ENCODE peak calls at places on chromosomes 16 and 17, in eight cellular contexts. One of them, this sample, is unnamed.

GRCh38 chr17:7294614-7295153 is at the start of gene YBX2:
- DNase-seq in PC-3: peak; percentile 49
- DNase-seq in left ventricle myocardium inferior: peak; percentile 64
- DNase-seq in A549: peak; percentile 89
- DNase-seq in tibial nerve: no peak
- DNase-seq in foreskin fibroblast: peak; percentile 65
- DNase-seq in dorsolateral prefrontal cortex: peak; percentile 23
- DNase-seq in AG09309: no peak
- DNase-seq in this sample: peak; percentile 69

GRCh38 chr16:67936876-67937605 is 391 bp upstream of the PSMB10 start:
- DNase-seq in PC-3: peak; percentile 50
- DNase-seq in left ventricle myocardium inferior: no peak
- DNase-seq in A549: no peak
- DNase-seq in tibial nerve: no peak
- DNase-seq in foreskin fibroblast: no peak
- DNase-seq in dorsolateral prefrontal cortex: no peak
- DNase-seq in AG09309: no peak
- DNase-seq in this sample: peak; percentile 93

GRCh38 chr17:81000631-81001357 is 9.2 kb downstream of the CHMP6 start:
- DNase-seq in PC-3: no peak
- DNase-seq in left ventricle myocardium inferior: no peak
- DNase-seq in A549: no peak
- DNase-seq in tibial nerve: no peak
- DNase-seq in foreskin fibroblast: no peak
- DNase-seq in dorsolateral prefrontal cortex: no peak
- DNase-seq in AG09309: no peak
- DNase-seq in this sample: no peak

GRCh38 chr17:65830356-65830755 is 268.9 kb upstream of the AXIN2 start:
- DNase-seq in PC-3: no peak
- DNase-seq in left ventricle myocardium inferior: no peak
- DNase-seq in A549: no peak
- DNase-seq in tibial nerve: no peak
- DNase-seq in foreskin fibroblast: no peak
- DNase-seq in dorsolateral prefrontal cortex: no peak
- DNase-seq in AG09309: no peak
- DNase-seq in this sample: no peak

GRCh38 chr16:57394444-57394843 is 10.1 kb upstream of the CCL17 start:
- DNase-seq in PC-3: peak; percentile 42
- DNase-seq in left ventricle myocardium inferior: no peak
- DNase-seq in A549: no peak
- DNase-seq in tibial nerve: no peak
- DNase-seq in foreskin fibroblast: no peak
- DNase-seq in dorsolateral prefrontal cortex: no peak
- DNase-seq in AG09309: no peak
- DNase-seq in this sample: no peak

GRCh38 chr16:31568577-31569359 is 41.1 kb downstream of the AHSP start:
- DNase-seq in PC-3: no peak
- DNase-seq in left ventricle myocardium inferior: peak; percentile 16
- DNase-seq in A549: no peak
- DNase-seq in tibial nerve: no peak
- DNase-seq in foreskin fibroblast: peak; percentile 30
- DNase-seq in dorsolateral prefrontal cortex: no peak
- DNase-seq in AG09309: no peak
- DNase-seq in this sample: no peak

GRCh38 chr17:45319239-45319703 is 2.5 kb upstream of the MAP3K14 start:
- DNase-seq in PC-3: peak; percentile 99
- DNase-seq in left ventricle myocardium inferior: no peak
- DNase-seq in A549: peak; percentile 92
- DNase-seq in tibial nerve: no peak
- DNase-seq in foreskin fibroblast: peak; percentile 79
- DNase-seq in dorsolateral prefrontal cortex: no peak
- DNase-seq in AG09309: no peak
- DNase-seq in this sample: no peak

GRCh38 chr16:80612461-80613017 is 71.7 kb downstream of the DYNLRB2 start:
- DNase-seq in PC-3: no peak
- DNase-seq in left ventricle myocardium inferior: no peak
- DNase-seq in A549: no peak
- DNase-seq in tibial nerve: no peak
- DNase-seq in foreskin fibroblast: no peak
- DNase-seq in dorsolateral prefrontal cortex: no peak
- DNase-seq in AG09309: no peak
- DNase-seq in this sample: no peak

GRCh38 chr16:52254753-52255152 is 292.2 kb downstream of the TOX3 start:
- DNase-seq in PC-3: no peak
- DNase-seq in left ventricle myocardium inferior: no peak
- DNase-seq in A549: no peak
- DNase-seq in tibial nerve: no peak
- DNase-seq in foreskin fibroblast: no peak
- DNase-seq in dorsolateral prefrontal cortex: no peak
- DNase-seq in AG09309: no peak
- DNase-seq in this sample: no peak

GRCh38 chr17:34683390-34683789 is 104.0 kb downstream of the TMEM132E start:
- DNase-seq in PC-3: no peak
- DNase-seq in left ventricle myocardium inferior: no peak
- DNase-seq in A549: no peak
- DNase-seq in tibial nerve: no peak
- DNase-seq in foreskin fibroblast: no peak
- DNase-seq in dorsolateral prefrontal cortex: no peak
- DNase-seq in AG09309: no peak
- DNase-seq in this sample: no peak

GRCh38 chr17:59963738-59964454 is 644 bp downstream of the RNFT1 start:
- DNase-seq in PC-3: peak; percentile 68
- DNase-seq in left ventricle myocardium inferior: peak; percentile 31
- DNase-seq in A549: no peak
- DNase-seq in tibial nerve: no peak
- DNase-seq in foreskin fibroblast: peak; percentile 75
- DNase-seq in dorsolateral prefrontal cortex: peak; percentile 41
- DNase-seq in AG09309: no peak
- DNase-seq in this sample: peak; percentile 54

GRCh38 chr16:23171234-23171948 is 11.2 kb upstream of the SCNN1G start:
- DNase-seq in PC-3: peak; percentile 28
- DNase-seq in left ventricle myocardium inferior: no peak
- DNase-seq in A549: peak; percentile 19
- DNase-seq in tibial nerve: no peak
- DNase-seq in foreskin fibroblast: peak; percentile 47
- DNase-seq in dorsolateral prefrontal cortex: no peak
- DNase-seq in AG09309: no peak
- DNase-seq in this sample: no peak

GRCh38 chr17:77440571-77440981 is 299.8 kb downstream of the SEC14L1 start:
- DNase-seq in PC-3: no peak
- DNase-seq in left ventricle myocardium inferior: peak; percentile 47
- DNase-seq in A549: no peak
- DNase-seq in tibial nerve: no peak
- DNase-seq in foreskin fibroblast: no peak
- DNase-seq in dorsolateral prefrontal cortex: peak; percentile 38
- DNase-seq in AG09309: no peak
- DNase-seq in this sample: peak; percentile 86
- H3K4me3 ChIP-seq in PC-3: no peak overlapping the region
- H3K4me3 ChIP-seq in left ventricle myocardium inferior: no peak overlapping the region
- H3K4me3 ChIP-seq in A549: no peak overlapping the region
- H3K4me3 ChIP-seq in tibial nerve: no peak overlapping the region
- H3K4me3 ChIP-seq in foreskin fibroblast: no peak overlapping the region
- H3K4me3 ChIP-seq in dorsolateral prefrontal cortex: no peak overlapping the region
- H3K4me3 ChIP-seq in AG09309: no peak overlapping the region
- H3K4me3 ChIP-seq in this sample: peak overlapping the region; percentile 33

GRCh38 chr17:36791150-36791653 is 146.1 kb upstream of the LHX1 start:
- DNase-seq in PC-3: no peak
- DNase-seq in left ventricle myocardium inferior: no peak
- DNase-seq in A549: no peak
- DNase-seq in tibial nerve: no peak
- DNase-seq in foreskin fibroblast: no peak
- DNase-seq in dorsolateral prefrontal cortex: no peak
- DNase-seq in AG09309: no peak
- DNase-seq in this sample: no peak

GRCh38 chr17:36792849-36793248 is 144.4 kb upstream of the LHX1 start:
- DNase-seq in PC-3: no peak
- DNase-seq in left ventricle myocardium inferior: no peak
- DNase-seq in A549: no peak
- DNase-seq in tibial nerve: no peak
- DNase-seq in foreskin fibroblast: no peak
- DNase-seq in dorsolateral prefrontal cortex: no peak
- DNase-seq in AG09309: no peak
- DNase-seq in this sample: no peak

GRCh38 chr17:36786867-36787266 is 150.4 kb upstream of the LHX1 start:
- DNase-seq in PC-3: no peak
- DNase-seq in left ventricle myocardium inferior: no peak
- DNase-seq in A549: no peak
- DNase-seq in tibial nerve: no peak
- DNase-seq in foreskin fibroblast: no peak
- DNase-seq in dorsolateral prefrontal cortex: no peak
- DNase-seq in AG09309: no peak
- DNase-seq in this sample: no peak

GRCh38 chr17:36793976-36794375 is 143.3 kb upstream of the LHX1 start:
- DNase-seq in PC-3: no peak
- DNase-seq in left ventricle myocardium inferior: no peak
- DNase-seq in A549: no peak
- DNase-seq in tibial nerve: no peak
- DNase-seq in foreskin fibroblast: no peak
- DNase-seq in dorsolateral prefrontal cortex: no peak
- DNase-seq in AG09309: no peak
- DNase-seq in this sample: no peak

GRCh38 chr17:36791961-36792475 is 145.3 kb upstream of the LHX1 start:
- DNase-seq in PC-3: no peak
- DNase-seq in left ventricle myocardium inferior: no peak
- DNase-seq in A549: no peak
- DNase-seq in tibial nerve: no peak
- DNase-seq in foreskin fibroblast: no peak
- DNase-seq in dorsolateral prefrontal cortex: no peak
- DNase-seq in AG09309: no peak
- DNase-seq in this sample: no peak
- TF ChIP-seq CTCF in PC-3: no peak
- TF ChIP-seq CTCF in left ventricle myocardium inferior: no peak
- TF ChIP-seq CTCF in A549: no peak
- TF ChIP-seq CTCF in tibial nerve: no peak
- TF ChIP-seq CTCF in foreskin fibroblast: no peak
- TF ChIP-seq CTCF in dorsolateral prefrontal cortex: no peak
- TF ChIP-seq CTCF in AG09309: no peak
- TF ChIP-seq CTCF in this sample: no peak

GRCh38 chr17:40315678-40316570 is 6.9 kb downstream of the RARA start:
- DNase-seq in PC-3: no peak
- DNase-seq in left ventricle myocardium inferior: peak; percentile 7
- DNase-seq in A549: no peak
- DNase-seq in tibial nerve: peak; percentile 9
- DNase-seq in foreskin fibroblast: peak; percentile 29
- DNase-seq in dorsolateral prefrontal cortex: no peak
- DNase-seq in AG09309: no peak
- DNase-seq in this sample: no peak
- H3K4me3 ChIP-seq in PC-3: peak overlapping the region; percentile 48
- H3K4me3 ChIP-seq in left ventricle myocardium inferior: peak overlapping the region; percentile 78
- H3K4me3 ChIP-seq in A549: peak overlapping the region; percentile 81
- H3K4me3 ChIP-seq in tibial nerve: no peak overlapping the region
- H3K4me3 ChIP-seq in foreskin fibroblast: no peak overlapping the region
- H3K4me3 ChIP-seq in dorsolateral prefrontal cortex: no peak overlapping the region
- H3K4me3 ChIP-seq in AG09309: no peak overlapping the region
- H3K4me3 ChIP-seq in this sample: no peak overlapping the region

DNA sequence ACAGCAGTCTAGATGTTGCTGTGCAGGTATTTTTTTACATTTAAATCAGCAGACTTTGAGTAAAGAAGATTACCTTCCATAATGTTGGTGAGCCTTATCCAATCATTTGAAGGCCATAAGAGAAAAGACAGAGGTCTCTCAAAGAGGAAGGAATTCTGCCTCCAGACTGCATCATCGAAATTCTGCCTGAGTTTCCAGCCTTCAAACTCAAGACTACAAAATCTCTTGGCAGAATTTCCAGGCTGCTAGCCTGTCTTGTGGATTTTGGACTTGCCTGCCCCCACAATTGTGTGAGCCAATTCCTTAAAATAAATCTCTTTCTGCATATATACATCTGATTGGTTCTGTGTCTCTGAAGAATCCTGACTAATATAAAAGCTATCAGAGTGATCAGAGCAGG is 216.6 kb upstream of the CPHXL start:
- DNase-seq in PC-3: no peak
- DNase-seq in left ventricle myocardium inferior: no peak
- DNase-seq in A549: no peak
- DNase-seq in tibial nerve: no peak
- DNase-seq in foreskin fibroblast: no peak
- DNase-seq in dorsolateral prefrontal cortex: no peak
- DNase-seq in AG09309: no peak
- DNase-seq in this sample: no peak
- TF ChIP-seq CTCF in PC-3: no peak
- TF ChIP-seq CTCF in left ventricle myocardium inferior: no peak
- TF ChIP-seq CTCF in A549: no peak
- TF ChIP-seq CTCF in tibial nerve: no peak
- TF ChIP-seq CTCF in foreskin fibroblast: no peak
- TF ChIP-seq CTCF in dorsolateral prefrontal cortex: no peak
- TF ChIP-seq CTCF in AG09309: no peak
- TF ChIP-seq CTCF in this sample: no peak

This sample was measured in GM12865.